ENCODE peak calls at places on chromosome 6, in eight cellular contexts. J is T-helper 9 cell; C is NCI-H526; R is left cardiac atrium; P is stimulated activated CD4-positive, alpha-beta T cell treated with anti-CD3 and anti-CD28 coated beads, Interleukin-1b, Interleukin-23, amount 100 ng/mL, for 1 hour; X is AML-193; K is MCF 10A; Q is HTR-8/SVneo. F is an unnamed sample.

GRCh38 chr6:21538186-21538798 is 55.3 kb upstream of the SOX4 start:
- DNase-seq in J (no peak), C (peak; percentile 90), R (no peak), P (no peak), X (no peak), K (no peak), Q (no peak), F (no peak)

GRCh38 chr6:166567107-166567506 is 19.4 kb downstream of the RAMACL start:
- DNase-seq in J (no peak), C (no peak), R (no peak), P (no peak), X (no peak), K (peak; percentile 97), Q (no peak), F (no peak)

GRCh38 chr6:74971631-74972030 is 234.2 kb downstream of the COL12A1 start:
- DNase-seq in J (no peak), C (no peak), R (no peak), P (no peak), X (no peak), K (no peak), Q (peak; percentile 5), F (no peak)

GRCh38 chr6:20600831-20601230 is 66.6 kb downstream of the CDKAL1 start:
- DNase-seq in J (no peak), C (no peak), R (no peak), P (no peak), X (no peak), K (peak; percentile 53), Q (no peak), F (no peak)

GRCh38 chr6:113858605-113859348 is 1.6 kb downstream of the MARCKS start:
- DNase-seq in J (peak; percentile 53), C (peak; percentile 97), R (peak; percentile 89), P (peak; percentile 57), X (peak; percentile 32), K (peak; percentile 90), Q (peak; percentile 86), F (peak; percentile 98)

GRCh38 chr6:150599199-150600002 is at the start of gene PLEKHG1:
- DNase-seq in J (peak; percentile 38), C (peak; percentile 87), R (peak; percentile 86), P (no peak), X (peak; percentile 32), K (peak; percentile 57), Q (peak; percentile 10), F (peak; percentile 84)

GRCh38 chr6:129606664-129607063 is 103.3 kb downstream of the ARHGAP18 start:
- DNase-seq in J (no peak), C (no peak), R (no peak), P (no peak), X (no peak), K (peak; percentile 42), Q (no peak), F (no peak)

GRCh38 chr6:35491558-35492541 is 5.0 kb downstream of the TEAD3 start:
- DNase-seq in J (no peak), C (peak; percentile 32), R (no peak), P (no peak), X (no peak), K (no peak), Q (no peak), F (peak; percentile 88)

GRCh38 chr6:131828080-131828479 is 20.3 kb downstream of the ENPP1 start:
- DNase-seq in J (no peak), C (no peak), R (no peak), P (no peak), X (no peak), K (no peak), Q (no peak), F (no peak)

F was measured in ELF-1.